ENCODE peak calls at places on chromosomes 3 and 15, in eight cellular contexts. I, V, Z, E, C, D, Y and N are unnamed samples.

GRCh38 chr3:34924961-34925360 is 714.4 kb upstream of the ARPP21 start:
- DNase-seq in Y (no peak), Z (no peak), C (no peak), I (no peak), E (no peak), D (no peak), V (no peak), N (no peak)

GRCh38 chr15:81038975-81039607 is 38.4 kb downstream of the TLNRD1 start:
- DNase-seq in E (no peak), Z (no peak), Y (no peak), V (no peak), I (no peak), C (no peak), D (no peak), N (no peak)

GRCh38 chr15:42088801-42089640 is 5.3 kb downstream of the PLA2G4D start:
- DNase-seq in D (peak), Y (no peak), Z (no peak), V (no peak), C (no peak), I (no peak), E (no peak), N (no peak)

GRCh38 chr3:151795276-151795675 is 18.6 kb upstream of the AADAC start:
- DNase-seq in C (no peak), V (no peak), Y (no peak), D (no peak), Z (peak), I (no peak), E (no peak), N (no peak)

GRCh38 chr3:4954256-4955000 is 24.8 kb upstream of the BHLHE40 start:
- DNase-seq in C (no peak), V (no peak), D (no peak), Z (no peak), I (no peak), Y (no peak), E (no peak), N (no peak)

GRCh38 chr3:106628407-106628806 is 748.8 kb upstream of the CCDC54 start:
- DNase-seq in V (no peak), I (no peak), E (no peak), C (no peak), Z (no peak), D (no peak), Y (no peak), N (no peak)

GRCh38 chr3:14351617-14352001 is 50.8 kb upstream of the SLC6A6 start:
- DNase-seq in E (no peak), Z (no peak), Y (no peak), C (no peak), V (no peak), I (no peak), D (no peak), N (no peak)

GRCh38 chr3:62229908-62230307 is 143.4 kb downstream of the FEZF2 start:
- DNase-seq in Y (no peak), V (no peak), Z (peak), C (no peak), I (no peak), D (no peak), E (no peak), N (no peak)

GRCh38 chr3:14946749-14947104 is 656 bp upstream of the NR2C2 start:
- DNase-seq in C (no peak), E (no peak), V (no peak), D (no peak), Y (no peak), Z (no peak), I (no peak), N (no peak)

GRCh38 chr3:172106989-172107388 is 67.6 kb downstream of the FNDC3B start:
- DNase-seq in V (peak), Y (no peak), E (peak), I (no peak), Z (no peak), C (no peak), D (peak), N (peak)

GRCh38 chr3:153599685-153600084 is 437.7 kb downstream of the RAP2B start:
- DNase-seq in I (no peak), Z (peak), Y (no peak), C (no peak), E (no peak), D (no peak), V (peak), N (no peak)

GRCh38 chr3:134641671-134642300 is 9.0 kb downstream of the KY start:
- DNase-seq in V (no peak), E (no peak), Z (no peak), D (no peak), C (no peak), I (no peak), Y (no peak), N (no peak)

GRCh38 chr15:75455982-75456531 is 4.6 kb upstream of the SIN3A start:
- DNase-seq in Y (no peak), V (no peak), Z (peak), C (no peak), I (no peak), E (no peak), D (peak), N (no peak)

GRCh38 chr3:45644063-45644462 is 45.1 kb upstream of the SACM1L start:
- DNase-seq in V (no peak), I (no peak), C (no peak), Z (peak), Y (no peak), E (no peak), D (no peak), N (no peak)

GRCh38 chr15:98866503-98866902 is 141.1 kb downstream of the PGPEP1L start:
- DNase-seq in E (peak), V (no peak), C (peak), I (no peak), Z (peak), Y (no peak), D (no peak), N (peak)

GRCh38 chr15:66109826-66110225 is 143.7 kb downstream of the MEGF11 start:
- DNase-seq in C (no peak), E (no peak), D (no peak), V (no peak), I (no peak), Z (no peak), Y (no peak), N (no peak)

GRCh38 chr15:66110788-66111187 is 142.8 kb downstream of the MEGF11 start:
- DNase-seq in I (no peak), Y (no peak), D (no peak), Z (no peak), V (no peak), C (no peak), E (no peak), N (no peak)

GRCh38 chr15:66108483-66109270 is 144.9 kb downstream of the MEGF11 start:
- DNase-seq in Z (no peak), I (no peak), V (no peak), E (no peak), C (no peak), Y (no peak), D (no peak), N (no peak)

GRCh38 chr15:66105286-66105984 is 148.1 kb downstream of the MEGF11 start:
- DNase-seq in V (no peak), E (no peak), I (no peak), C (no peak), D (no peak), Y (no peak), Z (no peak), N (no peak)

GRCh38 chr15:66107070-66107469 is 146.5 kb downstream of the MEGF11 start:
- DNase-seq in C (no peak), Z (no peak), D (no peak), E (no peak), V (no peak), Y (no peak), I (no peak), N (no peak)
- TF ChIP-seq POLR2A in C (no peak), Z (no peak), D (no peak), E (no peak), V (no peak), Y (no peak), I (no peak), N (no peak)

DNA sequence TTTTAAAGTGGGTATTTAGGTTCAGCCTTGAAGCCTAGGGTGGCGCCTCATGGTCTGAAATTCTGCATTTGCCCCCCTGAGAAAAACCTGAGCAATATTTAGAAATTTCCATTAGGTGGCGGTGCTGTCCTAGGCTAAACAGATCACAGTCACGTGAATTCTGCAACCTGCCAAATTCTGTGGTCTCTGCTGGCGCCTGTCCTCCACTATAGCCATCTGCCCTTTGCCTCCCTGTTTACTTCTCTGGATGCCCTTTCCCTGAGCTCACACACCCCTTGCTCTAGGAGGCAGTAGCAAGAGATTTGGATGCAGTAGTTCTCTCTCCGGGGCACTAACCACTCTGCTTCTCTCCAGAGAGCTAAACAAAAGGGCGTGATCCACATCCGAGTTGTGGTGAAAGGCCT is 9.1 kb downstream of the MRPS11 start:
- DNase-seq in Y (no peak), C (peak), Z (peak), V (peak), I (no peak), D (no peak), E (peak), N (peak)
- TF ChIP-seq POLR2A in Y (no peak), C (no peak), Z (no peak), V (no peak), I (no peak), D (no peak), E (no peak), N (no peak)

GRCh38 chr3:12148183-12148940 is 10.3 kb downstream of the TIMP4 start:
- DNase-seq in C (no peak), D (peak), E (no peak), V (peak), I (no peak), Z (no peak), Y (no peak), N (peak)
- TF ChIP-seq POLR2A in C (no peak), D (no peak), E (no peak), V (peak), I (no peak), Z (no peak), Y (no peak), N (no peak)

DNA sequence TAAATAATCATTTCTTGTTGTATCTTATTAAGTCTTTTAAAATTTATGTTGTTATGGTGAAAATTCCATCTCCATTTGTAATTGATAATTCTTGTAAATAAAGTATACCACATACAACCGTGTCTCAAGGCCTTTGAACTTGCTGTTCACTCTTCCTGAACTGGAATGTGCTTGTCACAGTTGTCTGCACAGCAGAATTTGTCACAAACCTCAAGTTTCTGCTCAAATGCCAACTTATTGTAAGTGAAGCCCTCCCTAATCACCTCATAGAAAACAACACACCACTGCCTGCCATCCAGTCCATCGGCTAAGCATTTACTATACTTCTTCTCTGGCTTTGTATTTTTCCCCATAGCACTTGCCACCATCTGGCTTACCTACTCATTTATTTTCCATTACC is 192.3 kb downstream of the THRB start:
- DNase-seq in C (no peak), I (no peak), Z (no peak), E (no peak), V (no peak), Y (no peak), D (no peak), N (no peak)
- TF ChIP-seq POLR2A in C (no peak), I (no peak), Z (no peak), E (no peak), V (no peak), Y (no peak), D (no peak), N (no peak)

GRCh38 chr3:12663936-12664908 is at the start of gene RAF1:
- DNase-seq in Y (peak), D (peak), C (peak), E (peak), I (peak), V (peak), Z (peak), N (peak)
- TF ChIP-seq POLR2A in Y (peak), D (peak), C (peak), E (peak), I (no peak), V (peak), Z (peak), N (no peak)

GRCh38 chr3:11643212-11644087 is at the start of gene VGLL4:
- DNase-seq in Y (peak), D (peak), C (peak), E (peak), V (peak), I (peak), Z (peak), N (peak)

GRCh38 chr3:11640009-11640673 is 3.6 kb downstream of the VGLL4 start:
- DNase-seq in D (no peak), I (no peak), E (no peak), Z (no peak), Y (no peak), V (no peak), C (no peak), N (no peak)

GRCh38 chr3:11641683-11642407 is 1.9 kb downstream of the VGLL4 start:
- DNase-seq in Z (no peak), I (no peak), C (no peak), V (no peak), Y (no peak), E (peak), D (no peak), N (no peak)

GRCh38 chr3:11641316-11641682 is 2.4 kb downstream of the VGLL4 start:
- DNase-seq in V (no peak), D (no peak), C (no peak), Y (no peak), Z (no peak), I (no peak), E (no peak), N (no peak)

DNA sequence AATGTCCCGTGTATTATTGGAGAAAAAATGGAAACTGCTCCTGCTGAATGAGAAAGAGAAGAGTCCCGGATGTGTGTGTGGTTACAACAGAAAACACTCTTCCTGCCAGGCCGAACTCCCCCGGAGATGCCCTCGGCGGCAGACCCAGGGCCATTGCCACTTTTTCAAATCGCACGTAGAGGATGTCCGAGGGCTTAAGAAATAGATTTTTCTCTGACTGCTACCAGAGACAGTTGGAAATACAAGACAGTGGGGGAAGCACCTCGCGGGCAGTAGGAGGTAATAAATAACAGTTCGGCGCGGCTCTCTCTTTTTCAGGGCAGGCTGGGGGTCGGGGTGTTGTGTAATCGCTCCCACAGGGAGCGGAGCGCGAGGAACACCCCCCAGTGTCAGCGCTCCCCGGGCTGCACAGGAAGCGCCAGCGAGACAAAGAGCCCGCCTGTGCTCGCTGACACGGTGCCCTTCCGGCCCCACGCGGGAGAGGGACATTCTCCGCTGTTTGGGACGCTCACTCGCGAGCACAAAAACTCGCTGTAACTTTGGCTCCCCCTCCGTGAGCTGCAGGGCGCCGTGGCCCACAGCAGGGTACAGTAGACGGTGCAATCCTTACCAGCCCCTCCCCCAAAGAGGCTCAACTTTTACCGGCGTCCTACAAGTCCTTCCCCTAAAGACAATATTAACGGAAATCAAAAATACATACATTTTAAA is 1.1 kb downstream of the VGLL4 start:
- DNase-seq in I (no peak), D (peak), Z (peak), C (peak), V (peak), E (peak), Y (no peak), N (peak)
- TF ChIP-seq POLR2A in I (no peak), D (peak), Z (peak), C (peak), V (peak), E (no peak), Y (no peak), N (peak)

DNA sequence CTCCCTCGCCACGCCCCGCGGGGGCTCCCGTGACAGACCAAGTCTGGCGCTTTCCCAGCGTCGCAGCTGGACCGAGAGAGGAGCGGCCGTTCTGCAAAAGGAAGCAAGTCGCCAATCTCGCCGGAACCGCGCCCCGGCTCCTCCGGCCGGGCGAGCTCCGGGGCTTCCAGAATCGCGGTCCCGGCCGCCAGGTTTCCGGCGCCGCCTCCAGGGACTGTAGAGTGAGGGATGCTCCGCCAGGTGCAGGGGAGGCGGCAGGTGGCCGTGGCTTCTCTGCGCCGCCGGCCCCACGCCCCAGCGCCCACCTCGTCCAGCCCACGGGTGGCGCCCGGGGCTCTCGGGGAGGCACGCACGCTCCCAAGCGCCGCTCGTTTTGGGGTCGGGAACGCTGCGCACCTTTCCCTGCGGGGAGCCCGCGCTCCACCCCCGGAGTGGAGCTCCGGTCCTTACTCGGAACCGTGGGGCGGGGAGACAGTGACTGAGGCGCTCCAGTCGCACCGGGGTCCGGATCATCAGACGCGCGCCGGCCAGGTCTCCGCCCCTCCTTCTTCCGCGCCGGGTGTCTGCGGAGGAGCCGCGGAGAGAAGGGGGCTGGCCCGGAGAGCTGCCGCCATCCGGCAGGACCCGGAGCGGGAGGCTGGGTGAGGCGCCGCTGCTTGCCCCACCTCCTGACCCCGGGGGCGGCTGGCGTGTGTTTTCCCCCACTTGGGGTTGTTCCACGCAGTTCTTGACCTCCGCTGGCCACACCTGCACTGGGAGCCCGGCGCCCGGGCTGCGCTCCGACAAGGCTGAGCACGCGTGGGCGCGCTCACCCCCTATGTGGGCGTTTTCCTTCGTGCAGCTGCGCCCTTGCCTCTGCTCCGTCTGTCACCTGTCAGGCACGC is at the start of gene MCF2L2:
- DNase-seq in E (peak), C (peak), D (peak), Y (no peak), I (no peak), Z (peak), V (peak), N (peak)
- TF ChIP-seq POLR2A in E (no peak), C (no peak), D (no peak), Y (no peak), I (no peak), Z (no peak), V (no peak), N (no peak)

DNA sequence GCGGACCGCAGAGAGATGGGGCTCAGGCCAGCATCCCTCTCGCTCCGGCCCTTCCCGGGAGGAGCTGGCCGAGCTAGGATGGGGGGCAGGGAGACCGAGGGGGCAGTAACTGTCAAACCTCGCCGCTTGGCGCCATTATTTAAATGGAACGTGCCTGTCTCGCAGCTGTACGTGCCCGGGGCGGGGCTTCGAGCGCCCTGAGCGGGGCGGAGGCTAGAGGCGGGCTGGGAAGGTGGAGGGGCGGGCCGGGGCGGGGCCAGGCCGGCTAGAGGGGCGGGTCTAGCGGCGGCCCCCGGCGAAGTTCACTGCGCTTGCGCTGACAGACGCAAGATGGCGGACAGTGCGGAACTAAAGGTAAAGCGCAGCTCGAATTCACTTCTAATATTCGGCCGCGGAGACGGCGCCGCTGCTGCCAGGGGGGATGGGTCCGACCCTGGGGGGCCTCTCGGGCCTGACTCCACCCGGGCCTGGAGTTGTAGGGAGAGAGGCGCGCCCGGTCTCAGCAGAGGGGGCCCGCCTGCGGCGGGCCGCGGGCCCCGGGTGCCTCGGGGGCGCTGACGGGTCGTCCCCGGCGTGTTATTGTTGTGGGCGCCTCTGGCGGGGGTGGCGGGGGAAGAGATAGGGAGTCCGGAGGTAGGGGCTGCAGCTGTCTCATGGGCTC is at the start of gene PIAS1:
- DNase-seq in Y (peak), V (peak), I (peak), C (peak), Z (peak), D (peak), E (peak), N (peak)
- TF ChIP-seq POLR2A in Y (peak), V (peak), I (no peak), C (peak), Z (peak), D (peak), E (peak), N (no peak)

DNA sequence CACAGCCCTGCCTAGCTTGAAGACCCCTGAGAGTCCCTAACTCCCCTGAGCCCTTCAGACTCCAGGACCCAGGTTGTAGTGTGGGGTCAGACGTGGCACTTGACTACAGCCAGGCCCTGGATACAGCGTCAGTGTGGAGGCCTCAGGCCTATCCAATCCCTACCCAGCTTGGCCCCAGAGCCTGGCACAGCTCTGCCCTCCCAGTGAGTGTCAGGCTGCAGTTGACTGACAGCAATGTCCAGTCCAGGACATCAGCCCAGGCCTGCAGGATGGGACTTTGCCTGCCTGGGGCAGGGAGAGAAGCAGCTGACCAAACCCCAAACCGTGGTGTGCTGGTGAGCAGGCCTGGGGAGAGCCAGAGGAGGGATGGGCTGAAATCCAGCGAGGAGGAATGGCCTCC is 27.3 kb downstream of the KLF13 start:
- DNase-seq in E (no peak), Z (no peak), V (peak), D (no peak), C (no peak), Y (no peak), I (no peak), N (no peak)
- TF ChIP-seq POLR2A in E (no peak), Z (no peak), V (no peak), D (no peak), C (no peak), Y (no peak), I (no peak), N (no peak)